ENCODE peak calls at places on chromosomes 16 and 17, in five cellular contexts. T, U, Z, G and K are unnamed samples.

GRCh38 chr16:3878610-3879009 is 1.9 kb downstream of the CREBBP start:
- DNase-seq in T (no peak), U (peak), Z (no peak), G (no peak), K (no peak)

GRCh38 chr17:14067347-14067746 is 2.0 kb upstream of the COX10 start:
- DNase-seq in T (no peak), U (peak), Z (no peak), G (no peak), K (no peak)

GRCh38 chr16:85782476-85782875 is 16.9 kb downstream of the EMC8 start:
- DNase-seq in T (no peak), U (peak), Z (no peak), G (no peak), K (no peak)

GRCh38 chr16:70638814-70639792 is 7.3 kb upstream of the IL34 start:
- DNase-seq in T (no peak), U (peak), Z (no peak), G (peak), K (no peak)

GRCh38 chr17:73007447-73007846 is 85.0 kb downstream of the SLC39A11 start:
- DNase-seq in T (peak), U (peak), Z (no peak), G (peak), K (no peak)

GRCh38 chr16:66344533-66345145 is 21.9 kb upstream of the CDH5 start:
- DNase-seq in T (peak), U (peak), Z (peak), G (no peak), K (peak)

GRCh38 chr17:29826045-29826692 is 103.9 kb downstream of the SSH2 start:
- DNase-seq in T (no peak), U (no peak), Z (no peak), G (no peak), K (no peak)

GRCh38 chr17:60435244-60436170 is 13.2 kb downstream of the CHCT1 start:
- DNase-seq in T (peak), U (peak), Z (peak), G (peak), K (peak)

GRCh38 chr16:77805403-77805802 is 17.0 kb downstream of the VAT1L start:
- DNase-seq in T (no peak), U (no peak), Z (no peak), G (no peak), K (no peak)

GRCh38 chr16:86373502-86373901 is 136.8 kb upstream of the FOXF1 start:
- DNase-seq in T (no peak), U (no peak), Z (no peak), G (no peak), K (no peak)

GRCh38 chr17:41015473-41015872 is 6.5 kb upstream of the KRTAP3-1 start:
- DNase-seq in T (no peak), U (no peak), Z (no peak), G (no peak), K (no peak)

GRCh38 chr17:27502526-27503324 is 46.5 kb downstream of the KSR1 start:
- DNase-seq in T (no peak), U (peak), Z (no peak), G (peak), K (no peak)

GRCh38 chr16:24544640-24545039 is 5.3 kb downstream of the RBBP6 start:
- DNase-seq in T (no peak), U (peak), Z (no peak), G (no peak), K (no peak)

GRCh38 chr17:74744714-74745547 is 3.5 kb upstream of the NHERF1 start:
- DNase-seq in T (peak), U (peak), Z (peak), G (peak), K (peak)

GRCh38 chr16:714558-715447 is at the start of gene METRN:
- DNase-seq in T (peak), U (peak), Z (peak), G (peak), K (peak)

GRCh38 chr17:29608986-29609385 is 13.7 kb downstream of the CORO6 start:
- DNase-seq in T (no peak), U (no peak), Z (no peak), G (peak), K (no peak)

GRCh38 chr16:608019-608418 is 18.2 kb downstream of the RAB40C start:
- DNase-seq in T (no peak), U (no peak), Z (no peak), G (no peak), K (no peak)

GRCh38 chr17:42142371-42142896 is 12.4 kb downstream of the RAB5C start:
- DNase-seq in T (no peak), U (peak), Z (no peak), G (peak), K (no peak)

GRCh38 chr16:89322381-89323119 is 105.0 kb downstream of the ZNF778 start:
- DNase-seq in T (no peak), U (peak), Z (no peak), G (peak), K (no peak)

GRCh38 chr17:18379246-18380146 is 1.9 kb downstream of the EVPLL start:
- DNase-seq in T (no peak), U (no peak), Z (no peak), G (no peak), K (no peak)

GRCh38 chr17:61411114-61411943 is 11.7 kb downstream of the TBX2 start:
- DNase-seq in T (peak), U (peak), Z (no peak), G (peak), K (no peak)

GRCh38 chr16:48910214-48910613 is 300.2 kb upstream of the N4BP1 start:
- DNase-seq in T (no peak), U (no peak), Z (no peak), G (no peak), K (no peak)

GRCh38 chr16:81796585-81797346 is 17.7 kb downstream of the PLCG2 start:
- DNase-seq in T (no peak), U (peak), Z (no peak), G (no peak), K (no peak)

GRCh38 chr17:77100009-77100408 is 40.8 kb upstream of the SEC14L1 start:
- DNase-seq in T (peak), U (no peak), Z (no peak), G (no peak), K (no peak)

GRCh38 chr17:82257473-82257872 is 16.0 kb downstream of the CSNK1D start:
- DNase-seq in T (no peak), U (peak), Z (peak), G (peak), K (peak)

GRCh38 chr17:72618018-72618509 is 474.4 kb downstream of the SLC39A11 start:
- DNase-seq in T (peak), U (peak), Z (no peak), G (no peak), K (peak)

DNA sequence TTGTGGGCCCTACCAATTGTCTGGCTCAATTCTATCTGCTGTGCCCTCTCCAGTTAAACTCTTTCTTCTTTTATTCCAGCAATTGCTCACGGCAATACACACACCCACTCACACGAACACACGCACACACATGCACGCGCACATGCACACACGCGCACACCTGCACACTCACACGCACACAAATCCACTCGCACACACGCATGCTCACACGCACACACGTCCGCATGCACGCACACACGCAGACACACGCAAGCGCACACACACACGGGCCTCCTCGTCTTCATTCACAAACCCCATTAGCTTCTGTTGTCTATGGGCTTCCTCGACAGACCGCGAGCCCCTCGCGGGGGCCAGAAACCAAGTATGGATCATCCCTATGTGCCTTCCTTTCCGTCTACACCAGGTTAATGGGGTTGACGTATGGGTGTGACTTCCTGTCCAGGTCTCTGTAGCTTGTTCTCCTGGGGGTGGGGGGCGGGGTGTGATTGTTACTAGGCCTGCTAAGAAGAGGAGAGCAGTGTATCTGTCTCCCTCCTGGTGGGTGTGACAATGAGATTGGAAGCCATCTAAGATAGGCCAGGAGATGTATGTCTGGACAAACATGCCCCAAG is 717 bp upstream of the CTF1 start:
- DNase-seq in T (no peak), U (no peak), Z (no peak), G (peak), K (no peak)
- H3K4me3 ChIP-seq in T (no peak), U (peak), Z (no peak), G (peak), K (no peak)

DNA sequence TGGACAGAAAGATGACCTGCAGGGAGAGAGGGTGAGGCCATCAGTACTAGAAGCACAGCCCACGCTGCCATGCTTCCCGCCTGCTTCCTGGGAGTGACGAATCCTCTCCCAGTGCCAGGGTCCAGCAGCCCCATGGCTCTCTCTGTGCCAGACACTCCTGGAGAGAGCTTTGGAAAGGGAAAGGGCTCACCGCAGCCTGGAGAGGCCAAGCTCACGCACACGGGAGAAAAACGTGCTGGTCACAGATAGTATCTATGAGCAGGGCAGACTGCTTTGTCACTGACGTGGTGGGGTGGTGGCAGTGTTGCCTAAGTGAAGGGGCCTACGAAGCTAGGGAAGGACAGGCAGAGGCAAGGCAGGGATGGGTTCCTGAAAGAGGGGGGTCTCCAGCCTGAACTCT is 5.4 kb downstream of the WBP2 start:
- DNase-seq in T (no peak), U (no peak), Z (no peak), G (peak), K (no peak)
- H3K27ac ChIP-seq in T (no peak), U (no peak), Z (no peak), G (no peak), K (no peak)

GRCh38 chr16:51147776-51148673 is 3.0 kb downstream of the SALL1 start:
- DNase-seq in T (no peak), U (peak), Z (no peak), G (no peak), K (no peak)
- H3K4me3 ChIP-seq in T (no peak), U (peak), Z (no peak), G (no peak), K (no peak)

DNA sequence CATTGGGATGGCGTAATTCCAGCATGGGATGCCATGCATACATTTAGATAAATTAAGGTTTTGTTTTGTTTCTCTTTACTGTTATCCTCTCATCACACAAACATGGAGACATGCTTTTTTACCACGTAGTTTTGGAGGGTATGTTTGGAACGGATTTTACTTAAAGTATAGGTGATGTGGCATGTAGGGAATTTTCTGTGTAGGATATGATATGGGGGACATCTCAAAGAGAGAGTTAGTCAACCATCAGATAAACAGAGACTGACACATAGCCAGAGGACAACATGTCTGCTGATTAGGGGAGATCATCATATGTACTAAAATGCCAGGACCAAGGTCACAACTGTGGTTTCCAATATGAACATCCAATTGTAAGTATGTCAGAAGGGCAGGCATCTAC is 503.9 kb downstream of the HAPSTR1 start:
- DNase-seq in T (no peak), U (no peak), Z (no peak), G (no peak), K (no peak)
- H3K27ac ChIP-seq in T (no peak), U (no peak), Z (no peak), G (no peak), K (no peak)

GRCh38 chr17:78605429-78605828 is 28.2 kb upstream of the DNAH17 start:
- DNase-seq in T (no peak), U (no peak), Z (no peak), G (no peak), K (no peak)
- H3K4me3 ChIP-seq in T (no peak), U (no peak), Z (no peak), G (no peak), K (no peak)

GRCh38 chr17:35062284-35062683 is 1.2 kb downstream of the RFFL start:
- DNase-seq in T (no peak), U (no peak), Z (no peak), G (no peak), K (no peak)
- H3K27ac ChIP-seq in T (no peak), U (no peak), Z (no peak), G (peak), K (no peak)

DNA sequence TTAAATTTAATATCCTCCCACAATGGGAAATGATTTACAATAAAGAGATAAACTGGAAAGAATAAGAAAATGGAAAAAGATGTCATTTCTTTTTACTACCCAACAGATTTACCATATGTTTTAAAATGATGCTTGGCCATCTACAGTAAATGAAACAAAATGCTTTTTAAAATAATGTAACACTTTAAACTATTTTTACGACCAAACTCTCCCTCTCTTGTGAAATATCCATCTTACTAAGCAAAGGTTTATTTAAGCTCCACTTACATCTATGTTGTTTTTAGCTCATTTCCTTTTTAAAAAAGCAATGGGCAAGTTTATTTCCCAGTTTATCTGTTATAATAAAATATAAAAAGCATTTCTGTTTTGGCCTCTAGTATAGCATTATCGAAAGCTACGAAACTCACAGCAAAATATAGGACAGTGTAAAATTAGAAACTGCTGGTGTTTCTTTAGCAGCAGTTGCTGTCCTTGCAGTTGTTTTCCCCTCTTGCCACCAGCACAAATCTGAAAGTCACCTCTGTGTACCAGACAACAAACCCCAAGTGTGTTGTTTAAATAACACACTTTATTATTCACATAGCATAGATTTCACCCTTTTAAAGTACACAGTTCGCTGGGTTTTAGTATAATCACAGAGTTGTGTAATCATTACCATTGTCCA is 195.1 kb downstream of the CDRT15L2 start:
- DNase-seq in T (no peak), U (peak), Z (no peak), G (peak), K (no peak)
- H3K4me3 ChIP-seq in T (no peak), U (no peak), Z (no peak), G (peak), K (no peak)

GRCh38 chr17:68197997-68198930 is 49.6 kb upstream of the AMZ2 start:
- DNase-seq in T (no peak), U (no peak), Z (no peak), G (peak), K (no peak)

GRCh38 chr17:68199837-68200688 is 47.8 kb upstream of the AMZ2 start:
- DNase-seq in T (no peak), U (no peak), Z (no peak), G (peak), K (no peak)

GRCh38 chr17:68200689-68201424 is 47.0 kb upstream of the AMZ2 start:
- DNase-seq in T (peak), U (peak), Z (peak), G (peak), K (peak)

GRCh38 chr17:68198931-68199836 is 48.7 kb upstream of the AMZ2 start:
- DNase-seq in T (no peak), U (peak), Z (peak), G (peak), K (peak)

DNA sequence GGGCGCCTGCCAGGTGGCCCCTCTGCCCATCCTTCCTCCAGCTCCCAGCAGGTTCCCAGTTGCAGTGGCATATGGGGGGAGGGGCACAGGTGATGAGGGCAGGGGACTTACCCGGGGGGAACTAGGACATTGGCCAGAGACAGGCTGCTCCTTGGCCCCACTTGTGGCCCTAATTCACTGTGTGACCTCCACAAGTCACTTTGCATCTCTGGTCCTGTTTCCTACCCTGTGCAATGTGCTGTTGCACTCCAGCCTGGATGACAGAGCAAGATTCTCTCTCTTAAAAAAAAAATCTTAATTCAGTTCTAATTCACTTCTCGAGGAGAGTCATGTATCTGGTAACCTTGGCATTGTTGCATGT is 46.4 kb upstream of the AMZ2 start:
- DNase-seq in T (no peak), U (no peak), Z (no peak), G (no peak), K (no peak)
- H3K27ac ChIP-seq in T (no peak), U (no peak), Z (no peak), G (no peak), K (peak)